ENCODE peak calls at places on chromosomes 11 and 22, in five cellular contexts. X, W, F, H and Y are unnamed samples. For H3K4me1, the result is how much of the 10 kb centered on the place peaks cover.

GRCh38 chr11:8839306-8839956 is 71.6 kb upstream of the AKIP1 start:
- DNase-seq in F (no peak), X (no peak), H (no peak), W (no peak), Y (no peak)

GRCh38 chr11:123063396-123064267 is 1.7 kb upstream of the HSPA8 start:
- DNase-seq in W (no peak), X (peak), H (peak), F (peak), Y (peak)

GRCh38 chr11:103587951-103588788 is 448.3 kb upstream of the DDI1 start:
- DNase-seq in W (no peak), X (no peak), H (no peak), F (no peak), Y (no peak)

GRCh38 chr11:73314121-73314948 is 6.3 kb downstream of the ARHGEF17 start:
- DNase-seq in H (peak), F (peak), W (peak), X (peak), Y (no peak)

GRCh38 chr11:640021-640706 is 3.1 kb downstream of the DRD4 start:
- DNase-seq in X (no peak), W (no peak), F (no peak), H (no peak), Y (no peak)

GRCh38 chr11:118922745-118923627 is 2.7 kb downstream of the BCL9L start:
- DNase-seq in F (no peak), X (no peak), W (no peak), H (no peak), Y (no peak)

GRCh38 chr11:61961570-61962212 is 5.7 kb downstream of the FTH1 start:
- DNase-seq in W (peak), H (peak), X (peak), F (peak), Y (no peak)

GRCh38 chr22:29393019-29393608 is 4.7 kb upstream of the AP1B1 start:
- DNase-seq in W (no peak), H (no peak), F (no peak), X (no peak), Y (no peak)

GRCh38 chr11:111765320-111765983 is 737 bp downstream of the PPP2R1B start:
- DNase-seq in H (peak), W (no peak), F (peak), X (no peak), Y (peak)

GRCh38 chr11:67022961-67023956 is at the start of gene SYT12:
- DNase-seq in X (peak), H (no peak), W (no peak), F (no peak), Y (no peak)

GRCh38 chr11:87423161-87423560 is 385.4 kb downstream of the TMEM135 start:
- DNase-seq in X (no peak), W (no peak), F (no peak), H (no peak), Y (no peak)

GRCh38 chr22:27170491-27170890 is 513.1 kb downstream of the MIAT start:
- DNase-seq in F (no peak), W (no peak), X (peak), H (no peak), Y (peak)

GRCh38 chr11:94673353-94673752 is 94.8 kb upstream of the AMOTL1 start:
- DNase-seq in X (no peak), F (no peak), W (no peak), H (no peak), Y (no peak)

GRCh38 chr11:69707156-69707555 is 3.3 kb upstream of the FGF19 start:
- DNase-seq in W (no peak), H (peak), F (no peak), X (no peak), Y (peak)

GRCh38 chr11:86761978-86762377 is 38.4 kb upstream of the PRSS23 start:
- DNase-seq in H (no peak), W (no peak), X (no peak), F (no peak), Y (no peak)

GRCh38 chr22:24148586-24148985 is 32.7 kb upstream of the SUSD2 start:
- DNase-seq in W (no peak), H (no peak), X (no peak), F (no peak), Y (no peak)

GRCh38 chr11:87970762-87971161 is 204.5 kb downstream of the RAB38 start:
- DNase-seq in F (no peak), H (no peak), X (no peak), W (no peak), Y (no peak)

GRCh38 chr22:44396021-44396726 is 83.4 kb upstream of the SHISAL1 start:
- DNase-seq in F (no peak), X (no peak), W (peak), H (no peak), Y (no peak)

GRCh38 chr11:94525933-94526332 is 13.7 kb downstream of the C11orf97 start:
- DNase-seq in H (peak), X (no peak), W (peak), F (peak), Y (no peak)

GRCh38 chr11:75689861-75690641 is 21.2 kb upstream of the MAP6 start:
- DNase-seq in X (no peak), W (no peak), H (no peak), F (no peak), Y (no peak)

GRCh38 chr22:28441720-28442263 is 237.8 kb downstream of the TTC28 start:
- DNase-seq in W (no peak), X (no peak), H (no peak), F (no peak), Y (no peak)

GRCh38 chr22:19483481-19484244 is 3.9 kb downstream of the CDC45 start:
- DNase-seq in F (no peak), H (peak), W (no peak), X (no peak), Y (peak)

GRCh38 chr11:111409915-111410314 is 30.8 kb upstream of the POU2AF1 start:
- DNase-seq in H (no peak), X (no peak), W (no peak), F (no peak), Y (no peak)

GRCh38 chr11:85170184-85170583 is 457.0 kb downstream of the DLG2 start:
- DNase-seq in H (peak), F (no peak), X (peak), W (no peak), Y (peak)

GRCh38 chr22:50084570-50084969 is 656 bp downstream of the MLC1 start:
- DNase-seq in X (no peak), H (no peak), W (no peak), F (no peak), Y (no peak)

GRCh38 chr22:35634981-35635540 is 13.2 kb upstream of the APOL6 start:
- DNase-seq in F (no peak), W (no peak), X (no peak), H (no peak), Y (no peak)

GRCh38 chr11:41431784-41432183 is 27.7 kb downstream of the LRRC4C start:
- DNase-seq in W (no peak), X (peak), H (no peak), F (no peak), Y (no peak)

GRCh38 chr11:59221438-59221837 is 8.7 kb upstream of the MPEG1 start:
- DNase-seq in H (peak), F (no peak), W (no peak), X (peak), Y (peak)
- TF ChIP-seq CTCF in H (no peak), F (no peak), W (no peak), X (no peak), Y (peak)

DNA sequence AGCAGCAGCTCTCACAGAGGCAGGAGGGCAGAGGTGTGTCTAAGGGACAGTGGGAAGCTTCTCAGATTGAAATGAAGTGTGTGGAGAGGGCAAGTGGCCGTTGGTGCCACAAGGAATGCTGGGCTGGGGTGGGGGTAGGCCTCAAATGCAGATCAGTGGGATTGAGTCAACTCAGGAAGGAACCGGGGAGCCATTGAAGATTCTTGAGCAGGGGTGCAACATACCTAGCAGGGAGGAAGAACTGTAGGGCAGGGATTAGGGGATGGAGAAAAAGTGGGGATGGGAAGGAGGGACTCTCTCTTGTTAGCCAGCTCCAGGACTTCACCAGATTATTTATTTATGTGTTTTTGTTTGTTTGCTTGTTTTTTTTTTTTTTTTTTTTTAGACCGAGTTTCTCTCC is 2.9 kb upstream of the SEC14L2 start:
- DNase-seq in H (no peak), F (no peak), X (no peak), W (no peak), Y (no peak)
- H3K27ac ChIP-seq in H (no peak), F (no peak), X (no peak), W (no peak), Y (no peak)

DNA sequence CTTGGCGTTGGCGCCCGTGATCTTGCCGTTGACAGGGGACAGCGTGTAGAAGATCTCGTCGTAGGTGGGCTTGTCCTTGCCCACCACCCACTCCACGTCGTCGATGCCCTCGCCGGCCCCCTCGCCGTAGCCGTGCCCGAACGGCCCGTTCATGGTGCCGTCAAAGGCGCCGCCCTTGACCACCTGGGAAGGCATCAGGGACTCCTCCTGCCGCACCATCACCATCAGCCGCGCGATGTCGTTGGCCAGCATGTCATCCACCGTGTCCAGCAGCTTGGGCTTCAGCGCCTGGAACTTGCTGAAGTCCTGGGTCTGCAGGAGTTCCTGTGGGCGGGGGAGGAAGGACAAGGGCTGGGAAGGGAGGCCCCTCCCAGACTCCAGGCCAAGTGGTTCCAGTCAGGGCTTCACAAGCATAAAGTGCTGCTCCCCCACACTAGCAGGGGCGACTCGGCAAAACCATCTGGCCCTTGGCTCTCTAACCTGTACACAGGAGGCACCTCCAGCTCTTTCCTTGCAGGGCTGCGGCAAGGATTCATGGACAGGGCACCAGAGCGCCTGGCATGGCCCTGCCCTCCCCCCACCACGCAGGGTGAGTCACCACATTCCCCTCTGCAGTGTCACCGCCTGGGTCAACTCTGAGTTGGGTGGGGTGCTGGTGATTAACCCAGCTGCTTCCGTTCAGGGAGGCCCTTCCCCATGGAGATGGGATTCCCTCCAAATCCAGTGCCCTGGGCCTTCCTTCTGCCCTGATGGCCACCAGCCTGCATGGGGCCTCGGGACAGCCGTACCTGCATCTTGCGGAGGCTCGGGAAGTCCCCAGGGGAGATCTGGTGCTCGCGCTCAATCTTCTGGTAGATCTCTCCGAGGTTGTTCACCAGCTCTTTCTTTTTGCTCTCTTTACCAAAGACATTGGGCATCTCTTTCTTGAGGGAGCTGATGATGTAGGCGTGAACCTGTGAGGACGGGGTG is 10.4 kb upstream of the CDC42BPG start:
- DNase-seq in H (peak), W (peak), F (peak), X (peak), Y (peak)
- H3K4me1 ChIP-seq in H (under half), W (half or more), F (half or more), X (half or more), Y (under half)

GRCh38 chr22:48577691-48578090 is 1250.0 kb downstream of the BRD1 start:
- DNase-seq in H (no peak), W (no peak), F (no peak), X (no peak), Y (no peak)
- TF ChIP-seq CTCF in H (no peak), W (no peak), F (no peak), X (no peak), Y (no peak)

GRCh38 chr11:130781906-130782305 is 134.4 kb downstream of the SNX19 start:
- DNase-seq in H (peak), W (no peak), F (no peak), X (peak), Y (peak)

GRCh38 chr11:130779943-130780342 is 136.3 kb downstream of the SNX19 start:
- DNase-seq in W (no peak), X (no peak), H (no peak), F (no peak), Y (no peak)

GRCh38 chr11:130780437-130780836 is 135.8 kb downstream of the SNX19 start:
- DNase-seq in F (no peak), W (no peak), H (no peak), X (no peak), Y (no peak)

GRCh38 chr11:130783322-130783721 is 133.0 kb downstream of the SNX19 start:
- DNase-seq in H (no peak), F (no peak), X (no peak), W (no peak), Y (no peak)

DNA sequence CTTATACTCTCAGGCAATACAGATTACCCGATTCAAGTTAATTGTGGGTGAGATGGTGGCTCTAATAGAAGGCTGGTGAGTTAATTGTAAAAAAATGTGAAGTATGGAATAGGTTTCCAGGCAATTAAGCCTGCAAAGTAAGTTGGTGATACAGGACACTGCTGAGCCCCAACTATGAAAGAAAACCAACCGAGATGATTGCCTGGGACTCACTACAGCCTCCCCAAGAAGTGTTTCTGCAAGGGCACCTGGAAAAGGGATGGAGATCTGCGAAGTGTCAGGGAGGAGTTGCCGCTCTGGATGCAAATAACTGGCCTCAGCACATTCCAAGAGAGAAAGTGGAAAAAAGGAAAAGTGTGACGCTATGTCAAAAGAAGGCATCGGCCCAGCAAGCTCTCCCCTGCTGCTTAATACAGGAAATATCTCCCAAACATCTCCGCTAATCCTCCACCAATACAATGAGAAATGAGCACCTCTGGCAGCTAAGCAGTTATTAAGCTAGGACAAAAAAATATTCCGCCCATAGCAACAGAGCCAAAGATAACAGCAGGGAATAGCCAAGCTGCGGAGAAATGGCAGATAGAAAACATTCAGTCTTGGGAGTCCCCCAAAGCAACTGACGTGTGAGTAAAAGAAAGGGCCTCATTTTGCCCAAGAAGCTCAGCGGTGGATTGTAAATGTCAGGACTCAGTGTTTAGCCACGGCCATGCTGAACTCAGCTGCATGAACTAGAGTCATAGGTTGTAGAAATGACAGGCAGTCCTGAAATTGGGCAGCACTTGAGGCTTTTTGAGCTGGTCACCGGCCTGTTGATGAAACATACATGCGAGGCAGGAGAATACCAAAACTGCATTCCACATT is 133.7 kb downstream of the SNX19 start:
- DNase-seq in X (no peak), H (no peak), W (no peak), F (no peak), Y (peak)
- H3K27ac ChIP-seq in X (no peak), H (peak), W (peak), F (peak), Y (peak)

GRCh38 chr11:78253797-78254196 is 65.1 kb downstream of the USP35 start:
- DNase-seq in W (no peak), F (no peak), H (no peak), X (no peak), Y (no peak)
- H3K4me1 ChIP-seq in W (half or more), F (under half), H (under half), X (under half), Y (under half)

GRCh38 chr11:45815747-45816146 is 10.8 kb downstream of the SLC35C1 start:
- DNase-seq in X (peak), W (no peak), H (peak), F (no peak), Y (no peak)
- TF ChIP-seq CTCF in X (no peak), W (no peak), H (no peak), F (no peak), Y (no peak)